ENCODE peak calls at places on chromosomes 2 and 18, in seven cellular contexts. R is thyroid gland; Y is PC-3; V is psoas muscle; C is stomach; W is CD8-positive, alpha-beta T cell; B is suprapubic skin. X is an unnamed sample.

GRCh38 chr2:101199153-101199810 is 48.1 kb upstream of the TBC1D8 start:
- DNase-seq in R (no peak), Y (peak; percentile 43), V (no peak), C (no peak), W (no peak), B (no peak), X (no peak)

GRCh38 chr2:108613261-108614042 is 79.2 kb downstream of the LIMS1 start:
- DNase-seq in R (no peak), Y (peak; percentile 22), V (no peak), C (no peak), W (no peak), B (no peak), X (no peak)

GRCh38 chr2:203025592-203025991 is 10.9 kb downstream of the NBEAL1 start:
- DNase-seq in R (no peak), Y (peak; percentile 26), V (no peak), C (no peak), W (no peak), B (no peak), X (no peak)

GRCh38 chr2:86249176-86249842 is 50.1 kb downstream of the MRPL35 start:
- DNase-seq in R (no peak), Y (peak; percentile 57), V (no peak), C (no peak), W (no peak), B (no peak), X (no peak)

GRCh38 chr2:183014005-183014404 is 24.3 kb downstream of the NCKAP1 start:
- DNase-seq in R (no peak), Y (peak; percentile 14), V (no peak), C (no peak), W (no peak), B (no peak), X (no peak)

GRCh38 chr2:239303711-239304532 is 96.9 kb downstream of the HDAC4 start:
- DNase-seq in R (no peak), Y (no peak), V (peak; percentile 65), C (peak; percentile 31), W (no peak), B (peak; percentile 65), X (no peak)

GRCh38 chr2:44171018-44171417 is 2.3 kb downstream of the PPM1B start:
- DNase-seq in R (no peak), Y (peak; percentile 69), V (no peak), C (no peak), W (no peak), B (no peak), X (no peak)

GRCh38 chr2:217880891-217881290 is 121.9 kb downstream of the TNS1 start:
- DNase-seq in R (no peak), Y (no peak), V (peak; percentile 64), C (no peak), W (no peak), B (no peak), X (no peak)

GRCh38 chr18:58091099-58091611 is 47.1 kb downstream of the NEDD4L start:
- DNase-seq in R (peak; percentile 33), Y (peak; percentile 89), V (no peak), C (peak; percentile 52), W (no peak), B (no peak), X (peak; percentile 63)

GRCh38 chr2:56229397-56230060 is 45.7 kb downstream of the CCDC85A start:
- DNase-seq in R (no peak), Y (peak; percentile 25), V (no peak), C (no peak), W (no peak), B (no peak), X (no peak)

GRCh38 chr2:134623796-134624195 is 95.0 kb downstream of the TMEM163 start:
- DNase-seq in R (no peak), Y (no peak), V (no peak), C (no peak), W (no peak), B (no peak), X (no peak)

GRCh38 chr2:735670-736218 is 58.5 kb upstream of the TMEM18 start:
- DNase-seq in R (no peak), Y (no peak), V (no peak), C (no peak), W (no peak), B (no peak), X (no peak)

GRCh38 chr2:736939-737338 is 59.7 kb upstream of the TMEM18 start:
- DNase-seq in R (no peak), Y (no peak), V (no peak), C (no peak), W (no peak), B (no peak), X (no peak)

DNA sequence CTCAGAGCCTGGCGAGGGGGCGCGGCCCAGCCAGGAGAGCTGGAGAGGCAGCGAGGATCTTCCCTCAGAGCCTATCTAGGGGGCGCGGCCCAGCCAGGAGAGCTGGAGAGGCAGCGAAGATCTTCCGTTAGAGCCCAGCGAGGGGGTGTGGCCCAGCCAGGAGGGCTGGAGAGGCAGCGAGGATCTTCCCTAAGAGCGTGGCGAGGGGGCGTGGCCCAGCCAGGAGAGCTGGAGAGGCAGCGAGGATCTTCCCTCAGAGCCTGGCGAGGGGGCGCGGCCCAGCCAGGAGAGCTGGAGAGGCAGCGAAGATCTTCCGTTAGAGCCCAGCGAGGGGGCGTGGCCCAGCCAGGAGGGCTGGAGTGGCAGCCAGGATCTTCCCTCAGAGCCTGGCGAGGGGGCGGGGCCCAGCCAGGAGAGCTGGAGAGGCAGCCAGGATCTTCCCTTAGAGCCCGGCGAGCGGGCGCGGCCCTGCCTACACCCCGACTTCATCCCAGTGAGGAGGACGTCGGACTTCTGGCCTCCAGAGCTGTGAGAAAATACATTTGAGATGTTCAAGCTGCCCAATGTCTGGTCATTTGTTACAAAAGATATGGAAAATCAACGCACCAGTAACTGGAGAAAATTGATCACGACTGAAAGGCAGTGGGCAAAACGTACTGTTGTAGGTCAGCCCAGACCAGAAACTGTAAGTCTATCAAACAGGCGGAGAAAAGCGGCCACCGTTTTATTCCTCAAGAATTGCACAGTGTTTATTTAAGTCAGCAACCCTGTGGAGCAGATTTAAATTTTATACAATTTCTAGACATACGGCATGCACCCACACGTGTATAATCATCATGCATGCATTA is 63.5 kb upstream of the TMEM18 start:
- DNase-seq in R (peak; percentile 89), Y (peak; percentile 93), V (peak; percentile 68), C (peak; percentile 75), W (no peak), B (peak; percentile 86), X (peak; percentile 80)
- TF ChIP-seq CTCF in R (no peak), Y (no peak), V (no peak), C (no peak), W (no peak), B (no peak), X (no peak)

DNA sequence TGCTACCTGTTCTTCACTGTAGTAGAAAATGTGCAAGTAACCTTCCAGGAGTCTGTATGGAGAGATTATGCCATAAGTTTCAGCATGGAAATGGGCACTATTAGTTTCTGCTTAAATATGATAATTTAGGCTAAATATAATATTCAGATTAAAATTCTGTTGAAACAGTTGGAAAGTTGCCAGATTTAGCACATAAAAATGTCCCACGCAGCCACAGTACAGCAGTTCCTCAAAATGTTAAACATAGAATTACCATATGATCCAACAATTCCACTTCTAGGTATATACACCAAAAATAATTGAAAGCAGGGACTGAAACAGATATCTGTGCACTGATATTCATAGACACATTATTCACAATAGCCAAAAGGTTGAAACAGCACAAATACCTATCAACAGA is 121.2 kb downstream of the NRP2 start:
- DNase-seq in R (no peak), Y (no peak), V (no peak), C (no peak), W (no peak), B (no peak), X (no peak)
- H3K27ac ChIP-seq in R (no peak overlapping the region), Y (no peak overlapping the region), V (no peak overlapping the region), C (no peak overlapping the region), W (no peak overlapping the region), B (no peak overlapping the region), X (no peak overlapping the region)

GRCh38 chr18:75121266-75121665 is 87.7 kb downstream of the PTGR3 start:
- DNase-seq in R (no peak), Y (no peak), V (no peak), C (no peak), W (no peak), B (no peak), X (no peak)

GRCh38 chr18:75116809-75117208 is 92.1 kb downstream of the PTGR3 start:
- DNase-seq in R (no peak), Y (no peak), V (no peak), C (no peak), W (no peak), B (peak; percentile 41), X (no peak)

GRCh38 chr18:75124551-75124950 is 84.4 kb downstream of the PTGR3 start:
- DNase-seq in R (no peak), Y (no peak), V (no peak), C (no peak), W (no peak), B (peak; percentile 8), X (no peak)

GRCh38 chr18:75123113-75123512 is 85.8 kb downstream of the PTGR3 start:
- DNase-seq in R (no peak), Y (no peak), V (no peak), C (no peak), W (no peak), B (peak; percentile 73), X (no peak)

GRCh38 chr18:75120521-75120920 is 88.4 kb downstream of the PTGR3 start:
- DNase-seq in R (no peak), Y (no peak), V (no peak), C (no peak), W (no peak), B (peak; percentile 56), X (no peak)
- H3K4me1 ChIP-seq in R (no peaks in the 10 kb centered on the region), Y (no peaks in the 10 kb centered on the region), V (no peaks in the 10 kb centered on the region), C (no peaks in the 10 kb centered on the region), W (no peaks in the 10 kb centered on the region), B (peaks cover 2% of the 10 kb centered on the region), X (no peaks in the 10 kb centered on the region)

GRCh38 chr18:21508302-21508701 is 92.2 kb downstream of the ESCO1 start:
- DNase-seq in R (no peak), Y (no peak), V (no peak), C (no peak), W (no peak), B (no peak), X (no peak)

GRCh38 chr18:21513741-21514140 is 86.8 kb downstream of the ESCO1 start:
- DNase-seq in R (no peak), Y (no peak), V (no peak), C (no peak), W (no peak), B (no peak), X (no peak)

GRCh38 chr18:21505231-21505630 is 95.3 kb downstream of the ESCO1 start:
- DNase-seq in R (no peak), Y (no peak), V (no peak), C (no peak), W (no peak), B (no peak), X (no peak)

GRCh38 chr18:21513292-21513691 is 87.2 kb downstream of the ESCO1 start:
- DNase-seq in R (no peak), Y (no peak), V (no peak), C (no peak), W (no peak), B (no peak), X (no peak)

GRCh38 chr18:21509062-21509461 is 91.4 kb downstream of the ESCO1 start:
- DNase-seq in R (no peak), Y (no peak), V (no peak), C (no peak), W (no peak), B (no peak), X (no peak)
- TF ChIP-seq CTCF in R (no peak), Y (no peak), V (peak; percentile 11), C (no peak), W (no peak), B (no peak), X (no peak)

X was measured in lung.